ENCODE peak calls at places on chromosome 3, in five cellular contexts. B is RWPE1; M is spleen; N is activated B cell treated with CpG ODN at 0.5 μM for 24 hours; A is CD8-positive, alpha-beta T cell. E is an unnamed sample.
A peak's percentile ranks its signal among the peaks of the same experiment; 100 is the strongest.

GRCh38 chr3:101195951-101196713 is 124.2 kb downstream of the IMPG2 start:
- DNase-seq in B (peak; percentile 50), N (no peak), A (no peak), M (no peak), E (no peak)

GRCh38 chr3:50365080-50365841 is 5.9 kb upstream of the TMEM115 start:
- DNase-seq in N (peak; percentile 85), A (peak; percentile 94), M (peak; percentile 98), B (peak; percentile 90), E (peak; percentile 65)

GRCh38 chr3:122576174-122576940 is 1.1 kb upstream of the PARP15 start:
- DNase-seq in A (no peak), N (no peak), M (no peak), B (no peak), E (no peak)

GRCh38 chr3:139281512-139282196 is 62.2 kb upstream of the MRPS22 start:
- DNase-seq in N (no peak), B (no peak), A (no peak), M (no peak), E (no peak)

GRCh38 chr3:4656646-4657318 is 163.6 kb downstream of the ITPR1 start:
- DNase-seq in B (no peak), N (no peak), A (no peak), M (no peak), E (no peak)

GRCh38 chr3:45610129-45610528 is 15.6 kb downstream of the LIMD1 start:
- DNase-seq in M (peak; percentile 30), N (no peak), B (no peak), A (no peak), E (no peak)

GRCh38 chr3:13539671-13540070 is 9.3 kb upstream of the FBLN2 start:
- DNase-seq in N (no peak), M (peak; percentile 53), A (no peak), B (no peak), E (no peak)

GRCh38 chr3:58370407-58370806 is 37.7 kb downstream of the PXK start:
- DNase-seq in N (no peak), B (no peak), M (no peak), A (no peak), E (no peak)

GRCh38 chr3:180402463-180403073 is 199.4 kb upstream of the TTC14 start:
- DNase-seq in A (no peak), N (no peak), M (no peak), B (no peak), E (no peak)

GRCh38 chr3:160808838-160809237 is 52.8 kb downstream of the PPM1L start:
- DNase-seq in N (no peak), B (no peak), A (no peak), M (no peak), E (no peak)

GRCh38 chr3:63151893-63152292 is 126.2 kb upstream of the SYNPR start:
- DNase-seq in A (no peak), N (no peak), M (no peak), B (no peak), E (no peak)

GRCh38 chr3:180563411-180563810 is 38.6 kb upstream of the TTC14 start:
- DNase-seq in B (no peak), M (no peak), N (no peak), A (no peak), E (no peak)

GRCh38 chr3:170078620-170079281 is 41.0 kb downstream of the GPR160 start:
- DNase-seq in N (no peak), B (no peak), M (no peak), A (no peak), E (no peak)
- TF ChIP-seq CTCF in N (no peak), B (no peak), M (no peak), A (no peak), E (no peak)

DNA sequence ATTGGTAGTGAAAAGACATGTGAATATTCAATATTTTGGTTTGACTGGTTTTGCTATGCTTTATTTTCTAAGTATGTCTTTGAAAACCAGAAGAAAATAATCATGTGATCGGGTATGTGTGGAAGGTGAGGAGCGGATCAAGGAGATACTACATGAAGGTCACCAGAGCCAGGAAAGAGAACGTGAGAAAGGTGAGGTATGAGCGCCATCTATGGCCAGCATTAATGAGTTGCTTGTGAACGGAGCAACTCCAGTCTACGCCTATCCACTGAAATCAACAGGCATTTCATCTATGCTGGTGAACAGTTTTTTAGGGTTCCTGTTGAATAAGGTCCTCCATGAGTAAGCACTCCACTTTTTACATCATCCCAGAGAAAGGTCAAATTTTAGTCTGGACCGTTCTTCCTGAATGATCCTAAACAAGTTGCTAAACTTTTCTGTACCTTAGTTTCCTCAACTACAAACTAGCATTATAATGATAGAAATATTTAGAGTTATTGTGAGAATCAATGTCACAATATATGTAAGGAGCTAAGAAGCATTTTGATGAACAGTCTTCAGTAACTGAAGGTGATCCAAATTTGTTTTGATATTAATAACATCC is 1435.2 kb upstream of the CADM2 start:
- DNase-seq in N (no peak), A (no peak), M (no peak), B (peak; percentile 25), E (no peak)
- TF ChIP-seq CTCF in N (no peak), A (no peak), M (no peak), B (peak; percentile 73), E (no peak)

DNA sequence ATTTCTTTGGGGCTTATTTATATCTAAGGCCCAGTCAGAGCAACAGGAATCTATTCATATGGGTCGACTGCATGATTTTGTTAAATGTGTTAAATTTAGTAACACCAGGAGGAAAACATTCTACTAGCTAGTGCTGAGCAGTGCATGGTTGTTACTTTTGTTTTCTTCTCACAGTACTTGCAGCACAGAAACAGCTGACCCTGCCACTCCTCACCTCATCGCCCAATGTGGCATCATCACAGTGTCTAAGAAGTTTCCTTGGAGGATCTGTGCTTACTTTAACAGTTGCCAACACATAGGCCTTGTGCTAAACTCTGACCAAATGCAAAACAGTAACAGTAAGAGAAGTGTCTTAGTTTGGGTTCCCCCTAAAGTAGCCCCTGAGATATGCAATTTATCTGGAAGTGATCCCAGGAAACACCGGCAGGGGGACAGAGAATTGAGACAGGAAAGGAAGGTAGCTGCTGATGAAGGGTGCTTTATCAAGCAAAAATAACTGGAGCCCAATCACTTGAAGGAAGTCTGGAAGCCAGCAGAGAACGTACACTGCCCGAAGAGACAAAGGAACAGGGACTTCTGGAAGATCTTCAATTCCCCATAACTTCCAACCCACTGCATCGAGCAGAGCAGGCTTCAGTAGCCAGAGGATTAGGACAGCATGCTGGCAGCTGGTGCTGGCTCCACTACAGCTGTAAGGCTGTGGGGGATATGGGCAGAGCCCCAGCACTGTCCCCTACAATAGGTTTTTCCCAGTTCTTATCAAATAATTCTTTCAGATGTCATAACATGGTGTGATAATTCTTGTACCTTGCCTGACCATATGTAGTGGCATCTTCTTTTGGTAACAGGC is 36.0 kb upstream of the ULK4 start:
- DNase-seq in B (no peak), M (no peak), N (no peak), A (no peak), E (no peak)
- TF ChIP-seq CTCF in B (no peak), M (peak; percentile 30), N (no peak), A (no peak), E (no peak)

DNA sequence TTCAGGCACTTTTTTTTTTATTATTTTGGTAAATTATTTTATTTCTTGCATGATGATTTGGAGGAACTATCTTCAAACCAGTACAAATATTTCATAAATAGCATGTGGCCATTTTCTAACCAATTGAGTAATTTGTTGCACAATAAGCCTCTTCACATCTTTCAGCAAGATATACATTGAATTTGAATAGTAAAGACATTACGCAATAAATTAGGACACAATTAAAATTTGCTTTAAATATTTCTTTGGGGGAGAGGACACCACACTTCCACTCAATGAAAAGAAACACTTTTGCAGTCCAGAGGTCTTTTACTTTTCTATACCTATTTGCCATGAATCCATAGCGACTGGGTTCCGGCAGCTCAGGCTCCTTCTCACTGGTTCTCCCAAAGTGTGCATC is 762.6 kb upstream of the GOLIM4 start:
- DNase-seq in N (no peak), B (no peak), A (no peak), M (no peak), E (no peak)
- TF ChIP-seq CTCF in N (no peak), B (no peak), A (no peak), M (no peak), E (no peak)